ENCODE peak calls at places on chromosomes 11 and 22, in six cellular contexts. F, C, T, A, W and U are unnamed samples.

GRCh38 chr11:74417379-74417804 is 19.2 kb upstream of the PGM2L1 start:
- DNase-seq in F (no peak), C (peak), A (no peak), W (no peak), T (no peak), U (no peak)

GRCh38 chr22:46560696-46561295 is 23.4 kb upstream of the CELSR1 start:
- DNase-seq in A (no peak), W (no peak), T (no peak), F (no peak), C (no peak), U (peak)

GRCh38 chr11:34308821-34309585 is 48.8 kb downstream of the ABTB2 start:
- DNase-seq in T (no peak), C (no peak), F (no peak), W (no peak), A (no peak), U (no peak)

GRCh38 chr11:44223261-44223660 is 86.7 kb downstream of the ALX4 start:
- DNase-seq in F (no peak), C (no peak), A (no peak), W (no peak), T (no peak), U (no peak)

GRCh38 chr11:6604081-6604626 is 580 bp downstream of the ILK start:
- DNase-seq in W (no peak), T (peak), A (no peak), C (peak), F (no peak), U (no peak)

GRCh38 chr22:44026630-44027511 is 2.8 kb downstream of the PARVB start:
- DNase-seq in T (peak), C (no peak), A (no peak), W (peak), F (peak), U (peak)

GRCh38 chr22:23786261-23786710 is 480 bp upstream of the SMARCB1 start:
- DNase-seq in C (no peak), T (no peak), A (no peak), F (no peak), W (no peak), U (no peak)

GRCh38 chr11:125093502-125093901 is 17.9 kb downstream of the TMEM218 start:
- DNase-seq in W (no peak), F (no peak), T (no peak), A (no peak), C (no peak), U (no peak)

GRCh38 chr22:24827305-24827704 is 21.3 kb downstream of the SGSM1 start:
- DNase-seq in C (peak), A (no peak), F (no peak), T (no peak), W (no peak), U (no peak)

GRCh38 chr11:68546555-68546954 is 86.0 kb downstream of the PPP6R3 start:
- DNase-seq in C (no peak), T (no peak), W (no peak), A (no peak), F (no peak), U (no peak)

GRCh38 chr11:107957109-107957588 is 28.9 kb downstream of the RAB39A start:
- DNase-seq in F (no peak), A (peak), T (no peak), C (no peak), W (no peak), U (no peak)

GRCh38 chr11:43942651-43943356 is 367 bp downstream of the C11orf96 start:
- DNase-seq in F (no peak), T (peak), W (peak), A (no peak), C (peak), U (no peak)

GRCh38 chr11:2672553-2673249 is 27.1 kb downstream of the KCNQ1OT1 start:
- DNase-seq in F (no peak), W (peak), A (no peak), C (no peak), T (no peak), U (no peak)

GRCh38 chr22:19870153-19871022 is 15.7 kb upstream of the GNB1L start:
- DNase-seq in A (no peak), F (no peak), W (peak), C (no peak), T (no peak), U (no peak)

GRCh38 chr11:30983810-30984441 is 385.6 kb downstream of the DCDC1 start:
- DNase-seq in F (no peak), A (no peak), C (peak), T (no peak), W (no peak), U (no peak)

GRCh38 chr11:70891844-70892380 is 360.5 kb downstream of the SHANK2 start:
- DNase-seq in A (no peak), C (no peak), W (no peak), T (no peak), F (no peak), U (no peak)

GRCh38 chr11:61701298-61701993 is 21.3 kb downstream of the DAGLA start:
- DNase-seq in C (peak), F (no peak), T (peak), W (no peak), A (peak), U (no peak)

GRCh38 chr11:4093519-4094347 is 866 bp upstream of the RRM1 start:
- DNase-seq in F (no peak), C (peak), T (no peak), A (no peak), W (no peak), U (no peak)

GRCh38 chr11:28086569-28086968 is 21.4 kb downstream of the KIF18A start:
- DNase-seq in A (no peak), T (no peak), F (no peak), C (no peak), W (no peak), U (no peak)

GRCh38 chr22:36052505-36052941 is 23.9 kb upstream of the RBFOX2 start:
- DNase-seq in W (no peak), C (no peak), T (no peak), F (peak), A (no peak), U (no peak)

GRCh38 chr22:46587067-46587471 is 33.1 kb upstream of the GRAMD4 start:
- DNase-seq in W (no peak), C (no peak), F (no peak), T (no peak), A (no peak), U (no peak)

GRCh38 chr22:44192811-44193536 is 12.2 kb downstream of the PARVG start:
- DNase-seq in W (no peak), F (no peak), A (no peak), C (no peak), T (no peak), U (no peak)

GRCh38 chr22:44584256-44584902 is 86.3 kb upstream of the RTL6 start:
- DNase-seq in C (no peak), T (no peak), A (no peak), W (peak), F (no peak), U (peak)

GRCh38 chr22:48315415-48316244 is 1512.0 kb downstream of the BRD1 start:
- DNase-seq in C (no peak), F (no peak), T (no peak), A (peak), W (peak), U (no peak)

GRCh38 chr11:131488208-131488607 is 117.8 kb downstream of the NTM start:
- DNase-seq in C (no peak), W (no peak), F (no peak), A (no peak), T (no peak), U (no peak)

GRCh38 chr11:35678471-35678870 is 15.9 kb downstream of the TRIM44 start:
- DNase-seq in F (no peak), W (no peak), A (no peak), C (no peak), T (no peak), U (no peak)

GRCh38 chr11:31437742-31438435 is 68.2 kb downstream of the DNAJC24 start:
- DNase-seq in W (no peak), F (no peak), C (no peak), A (no peak), T (no peak), U (no peak)

GRCh38 chr11:62880231-62880802 is 379 bp upstream of the SLC3A2 start:
- DNase-seq in F (no peak), T (peak), W (no peak), C (no peak), A (no peak), U (no peak)

GRCh38 chr22:44369241-44369652 is 56.5 kb upstream of the SHISAL1 start:
- DNase-seq in T (peak), F (no peak), W (no peak), C (no peak), A (no peak), U (peak)

GRCh38 chr11:116507016-116507415 is 265.8 kb downstream of the BUD13 start:
- DNase-seq in F (no peak), T (no peak), C (no peak), W (no peak), A (no peak), U (no peak)

GRCh38 chr11:43238341-43238740 is 73.5 kb upstream of the API5 start:
- DNase-seq in T (no peak), W (no peak), C (no peak), A (no peak), F (no peak), U (no peak)

GRCh38 chr11:20397281-20397680 is 9.8 kb downstream of the PRMT3 start:
- DNase-seq in A (peak), T (peak), F (no peak), W (no peak), C (peak), U (no peak)

GRCh38 chr22:31943976-31944699 is at the start of gene YWHAH:
- DNase-seq in F (peak), T (peak), W (peak), A (peak), C (peak), U (peak)

GRCh38 chr11:130677486-130678153 is 229.2 kb downstream of the ADAMTS15 start:
- DNase-seq in T (no peak), F (no peak), C (no peak), A (no peak), W (no peak), U (peak)

GRCh38 chr11:65879622-65880021 is at the start of gene CTSW:
- DNase-seq in A (no peak), C (no peak), F (peak), W (no peak), T (no peak), U (no peak)

GRCh38 chr22:23038334-23038642 is 32.0 kb upstream of the GNAZ start:
- DNase-seq in F (no peak), T (no peak), A (no peak), W (no peak), C (no peak), U (no peak)

GRCh38 chr11:65526744-65527143 is 1.9 kb downstream of the SCYL1 start:
- DNase-seq in T (no peak), A (no peak), C (no peak), F (no peak), W (no peak), U (no peak)

GRCh38 chr11:2796091-2796490 is 89.5 kb downstream of the CDKN1C start:
- DNase-seq in C (no peak), T (no peak), A (no peak), W (peak), F (no peak), U (peak)

GRCh38 chr11:70371241-70371640 is 27.1 kb upstream of the CTTN start:
- DNase-seq in T (no peak), W (no peak), A (no peak), F (no peak), C (no peak), U (no peak)